ENCODE peak calls at places on chromosome 17, in five cellular contexts. O, N, U, P and Z are unnamed samples.

GRCh38 chr17:76736349-76737081 is 616 bp downstream of the SRSF2 start:
- DNase-seq in U (peak), N (peak), O (peak), P (no peak), Z (no peak)

GRCh38 chr17:8753976-8754440 is 4.3 kb downstream of the SPDYE4 start:
- DNase-seq in O (peak), P (no peak), U (peak), N (no peak), Z (peak)

GRCh38 chr17:30576326-30576861 is 99.2 kb downstream of the GOSR1 start:
- DNase-seq in N (no peak), O (no peak), P (no peak), U (no peak), Z (no peak)

GRCh38 chr17:78147315-78147998 is 1.3 kb downstream of the C17orf99 start:
- DNase-seq in P (peak), O (no peak), U (no peak), N (no peak), Z (no peak)

GRCh38 chr17:47700471-47701449 is 6.8 kb downstream of the TBKBP1 start:
- DNase-seq in P (no peak), N (no peak), O (no peak), U (no peak), Z (no peak)

GRCh38 chr17:18257747-18258355 is 687 bp downstream of the FLII start:
- DNase-seq in U (peak), P (no peak), O (peak), N (no peak), Z (no peak)

GRCh38 chr17:48322060-48322459 is 108.0 kb downstream of the SKAP1 start:
- DNase-seq in O (no peak), U (no peak), N (no peak), P (no peak), Z (no peak)

GRCh38 chr17:42249681-42250446 is 26.3 kb downstream of the STAT5B start:
- DNase-seq in U (no peak), N (no peak), P (peak), O (no peak), Z (no peak)

GRCh38 chr17:1787301-1787902 is 25.5 kb downstream of the SERPINF1 start:
- DNase-seq in U (no peak), P (no peak), N (no peak), O (peak), Z (peak)

GRCh38 chr17:48930435-48930873 is 14.2 kb downstream of the SNF8 start:
- DNase-seq in U (no peak), N (no peak), O (peak), P (no peak), Z (no peak)

GRCh38 chr17:59830007-59830630 is 62.6 kb downstream of the TUBD1 start:
- DNase-seq in O (no peak), P (no peak), U (no peak), N (no peak), Z (no peak)

GRCh38 chr17:82113941-82114340 is 15.9 kb upstream of the FASN start:
- DNase-seq in U (no peak), N (no peak), P (no peak), O (no peak), Z (no peak)

GRCh38 chr17:42846594-42847280 is 2.4 kb downstream of the AOC2 start:
- DNase-seq in P (no peak), U (no peak), N (no peak), O (peak), Z (no peak)

GRCh38 chr17:48068491-48068961 is 20.4 kb downstream of the NFE2L1 start:
- DNase-seq in U (peak), O (peak), P (no peak), N (peak), Z (no peak)

GRCh38 chr17:47423406-47424295 is 99.9 kb downstream of the EFCAB13 start:
- DNase-seq in P (no peak), O (no peak), N (peak), U (no peak), Z (no peak)

GRCh38 chr17:18203308-18203707 is 19.7 kb downstream of the ALKBH5 start:
- DNase-seq in P (no peak), O (peak), U (no peak), N (no peak), Z (no peak)

GRCh38 chr17:38705803-38706624 is 941 bp downstream of the MLLT6 start:
- DNase-seq in U (no peak), P (no peak), N (peak), O (peak), Z (no peak)

GRCh38 chr17:63022567-63022966 is 56.5 kb downstream of the TANC2 start:
- DNase-seq in N (no peak), O (no peak), U (no peak), P (no peak), Z (no peak)

GRCh38 chr17:8408371-8408770 is 10.7 kb upstream of the RNF222 start:
- DNase-seq in O (peak), P (no peak), N (no peak), U (no peak), Z (no peak)

GRCh38 chr17:75272848-75273184 is 1.8 kb upstream of the MIF4GD start:
- DNase-seq in N (no peak), U (peak), P (no peak), O (no peak), Z (no peak)

GRCh38 chr17:65742433-65743312 is 181.2 kb upstream of the AXIN2 start:
- DNase-seq in U (no peak), O (peak), N (no peak), P (no peak), Z (no peak)

GRCh38 chr17:19313746-19314651 is 48.5 kb downstream of the B9D1 start:
- DNase-seq in O (no peak), N (no peak), P (no peak), U (no peak), Z (no peak)

GRCh38 chr17:31385428-31386285 is 5.8 kb upstream of the RAB11FIP4 start:
- DNase-seq in O (no peak), N (peak), P (no peak), U (no peak), Z (no peak)

GRCh38 chr17:76240461-76241204 is at the start of gene RNF157:
- DNase-seq in O (peak), N (peak), P (no peak), U (peak), Z (no peak)

GRCh38 chr17:31321481-31321880 is at the start of gene EVI2A:
- DNase-seq in N (no peak), U (no peak), O (no peak), P (peak), Z (no peak)

GRCh38 chr17:21302711-21303425 is 18.4 kb downstream of the MAP2K3 start:
- DNase-seq in P (no peak), U (no peak), N (no peak), O (no peak), Z (no peak)

GRCh38 chr17:58278661-58279015 is 2.1 kb downstream of the MPO start:
- DNase-seq in O (no peak), P (no peak), U (peak), N (no peak), Z (no peak)

DNA sequence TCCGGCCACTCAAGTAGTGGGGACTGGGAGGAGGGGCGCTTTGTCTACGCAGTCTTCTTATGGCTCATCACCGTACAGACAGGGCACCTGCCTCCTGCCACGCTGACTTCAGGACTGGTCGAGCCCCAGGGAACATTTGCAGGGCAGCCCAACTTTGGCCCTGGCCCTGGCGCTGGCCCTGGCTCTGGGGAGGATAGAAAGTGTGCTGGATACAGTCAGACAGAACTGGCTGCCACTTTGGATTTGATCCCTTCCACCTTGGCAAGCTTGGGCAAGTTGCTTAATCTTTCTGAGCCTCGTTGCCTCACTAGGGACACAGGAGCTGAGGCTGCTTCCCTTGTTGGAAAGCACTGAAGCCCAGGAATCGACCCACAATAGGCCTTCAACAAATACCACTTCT is 13.6 kb downstream of the LGALS9 start:
- DNase-seq in N (no peak), U (no peak), P (no peak), O (no peak), Z (no peak)
- TF ChIP-seq SIN3A in N (no peak), U (no peak), P (no peak), O (no peak), Z (no peak)

GRCh38 chr17:50219345-50219744 is 17.9 kb upstream of the COL1A1 start:
- DNase-seq in O (peak), N (no peak), U (no peak), P (no peak), Z (no peak)
- H3K4me3 ChIP-seq in O (no peak), N (no peak), U (no peak), P (no peak), Z (no peak)

DNA sequence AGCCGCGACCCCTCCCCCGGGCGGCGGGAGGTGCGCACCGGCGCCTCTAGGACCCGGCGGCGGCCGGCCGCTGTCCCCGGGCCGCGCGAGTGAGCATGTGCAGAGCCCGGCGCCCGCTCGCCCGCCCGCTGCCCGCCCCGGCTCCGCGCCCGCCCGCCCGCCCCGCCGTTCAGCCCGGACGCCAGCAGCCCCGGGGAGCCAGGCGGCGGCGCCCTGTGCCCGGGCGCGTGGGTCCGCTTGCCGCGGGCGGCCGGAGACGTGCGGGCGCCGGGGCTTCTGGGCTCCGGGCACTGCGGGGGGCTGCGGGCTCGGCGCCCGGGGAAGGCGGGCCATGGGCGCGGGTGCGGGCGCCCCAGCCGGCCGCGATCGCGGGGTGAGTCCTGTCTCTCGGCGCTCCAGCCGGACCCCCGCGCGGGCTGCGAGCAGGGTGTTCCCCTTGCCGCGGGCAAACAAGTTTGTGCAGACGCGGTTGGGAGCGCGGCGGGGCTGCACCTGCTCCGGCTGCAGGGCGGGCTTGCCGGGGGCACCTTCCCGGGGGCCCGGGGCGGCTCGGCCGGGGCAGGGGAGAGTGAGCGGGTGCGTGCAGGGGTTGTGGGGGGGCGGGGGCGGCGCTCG is at the start of gene WSCD1:
- DNase-seq in N (peak), P (no peak), U (no peak), O (no peak), Z (no peak)
- TF ChIP-seq SIN3A in N (no peak), P (no peak), U (no peak), O (no peak), Z (no peak)

DNA sequence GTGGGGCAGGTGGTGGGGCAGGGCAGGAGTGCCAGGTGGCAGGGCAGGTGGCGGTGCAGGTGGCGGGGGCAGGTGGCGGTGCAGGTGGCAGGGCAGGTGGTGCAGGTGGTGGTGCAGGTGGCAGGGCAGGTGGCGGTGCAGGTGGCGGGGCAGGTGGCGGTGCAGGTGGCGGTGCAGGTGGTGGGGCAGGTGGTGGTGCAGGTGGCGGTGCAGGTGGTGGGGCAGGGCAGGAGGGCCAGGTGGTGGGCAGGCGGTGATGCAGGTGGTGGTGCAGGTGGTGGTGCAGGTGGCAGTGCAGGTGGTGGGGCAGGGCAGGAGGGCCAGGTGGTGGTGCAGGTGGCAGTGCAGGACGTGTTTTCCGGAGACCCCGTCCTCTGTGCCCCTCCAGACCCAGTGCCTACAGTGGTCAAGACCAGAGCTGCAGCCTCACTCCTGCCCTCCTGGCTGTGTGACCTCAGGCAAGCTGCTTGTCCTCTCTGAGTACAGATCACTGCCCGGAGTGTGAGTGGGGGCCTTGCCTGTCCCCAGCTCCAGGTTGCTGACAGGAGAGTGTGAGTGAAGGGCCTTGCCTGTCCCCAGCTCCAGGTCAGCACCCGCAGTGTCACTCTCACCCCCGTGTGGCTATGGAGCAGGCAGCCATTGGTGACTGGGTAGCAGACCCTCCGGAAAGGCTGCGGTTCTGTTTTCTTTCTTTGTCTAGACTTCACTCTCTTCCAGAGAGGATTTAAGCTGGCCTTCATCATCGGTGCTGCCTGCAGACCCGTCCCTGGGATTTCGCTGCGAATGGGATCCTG is 16.1 kb upstream of the NPTX1 start:
- DNase-seq in U (no peak), O (no peak), P (no peak), N (no peak), Z (no peak)
- H3K4me3 ChIP-seq in U (no peak), O (no peak), P (no peak), N (no peak), Z (no peak)

DNA sequence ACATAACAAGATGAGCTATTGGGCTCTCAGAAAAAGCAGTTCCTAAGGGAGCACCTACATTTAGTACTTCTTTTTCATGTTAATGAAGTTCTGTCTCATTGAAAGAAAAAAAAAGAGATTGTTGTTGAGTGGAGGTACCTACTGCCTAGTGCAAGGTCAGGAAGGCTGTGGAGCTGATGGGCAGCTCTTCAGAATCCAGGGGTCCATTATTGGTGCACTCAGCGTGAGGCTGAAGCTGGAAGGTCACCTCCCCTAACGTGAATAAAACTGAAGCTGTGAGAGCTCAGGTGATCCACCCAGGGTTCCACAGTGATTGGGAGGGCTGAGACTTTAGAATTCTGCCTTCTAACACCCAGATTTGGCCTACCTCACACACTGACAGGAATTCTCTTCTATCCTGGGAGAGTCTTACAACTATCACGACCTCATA is 153.9 kb upstream of the TBX2 start:
- DNase-seq in P (no peak), O (no peak), U (no peak), N (no peak), Z (no peak)
- TF ChIP-seq SIN3A in P (no peak), O (no peak), U (no peak), N (no peak), Z (no peak)

DNA sequence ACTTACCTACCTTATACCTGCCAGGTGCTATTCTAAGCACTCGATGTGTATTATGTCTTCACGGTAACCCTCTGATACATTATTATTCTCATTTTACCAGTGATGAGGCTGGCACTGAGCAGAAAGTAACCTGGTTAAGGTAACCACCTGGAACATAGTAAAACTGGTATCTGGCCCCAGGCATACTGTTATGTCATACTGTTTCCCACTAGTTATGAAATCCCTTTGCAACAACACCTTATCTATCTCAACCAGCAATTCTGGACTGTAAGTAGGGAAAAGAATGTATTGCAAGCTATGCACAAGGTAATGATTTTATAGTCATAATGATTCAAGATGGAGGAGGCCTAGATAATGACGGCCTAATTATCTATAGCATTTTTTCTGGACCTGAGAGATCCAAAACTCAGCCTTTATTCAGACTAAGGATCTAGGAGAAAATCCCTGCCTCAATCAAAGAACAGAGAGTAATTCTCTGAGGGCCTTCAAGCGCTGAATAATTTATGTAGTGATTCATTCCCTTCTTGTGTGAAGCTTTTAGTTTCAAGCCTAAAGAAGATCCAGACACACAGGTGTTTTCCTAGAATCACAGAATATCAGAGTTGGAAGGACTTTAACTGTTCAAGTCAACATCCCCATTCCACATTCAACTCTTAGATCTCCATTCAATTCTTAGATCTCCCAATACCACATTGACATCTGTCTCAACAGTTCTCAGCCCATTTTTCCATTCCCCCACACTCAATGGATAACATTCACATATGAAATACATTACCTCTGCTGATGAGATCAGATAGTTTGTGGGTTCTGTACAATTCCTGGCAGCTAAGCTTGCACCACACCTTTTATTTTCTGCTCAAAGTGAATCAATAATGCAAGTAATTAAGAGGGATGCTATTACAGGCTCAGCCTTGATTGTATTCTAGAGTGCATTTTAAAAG is 14.9 kb upstream of the MMD start:
- DNase-seq in U (no peak), N (no peak), O (no peak), P (no peak), Z (no peak)
- H3K4me3 ChIP-seq in U (no peak), N (no peak), O (no peak), P (peak), Z (no peak)

GRCh38 chr17:33241390-33241789 is 51.7 kb downstream of the ASIC2 start:
- DNase-seq in N (no peak), U (no peak), O (no peak), P (no peak), Z (no peak)
- TF ChIP-seq SIN3A in N (no peak), U (no peak), O (no peak), P (no peak), Z (no peak)

GRCh38 chr17:40124279-40125141 is 2.7 kb downstream of the MSL1 start:
- DNase-seq in N (no peak), P (no peak), U (no peak), O (no peak), Z (no peak)

GRCh38 chr17:40130352-40131042 is 8.7 kb downstream of the MSL1 start:
- DNase-seq in U (no peak), O (no peak), N (no peak), P (no peak), Z (no peak)

GRCh38 chr17:40123811-40124114 is 2.0 kb downstream of the MSL1 start:
- DNase-seq in O (no peak), P (no peak), N (no peak), U (no peak), Z (no peak)

GRCh38 chr17:40134184-40134583 is 6.2 kb upstream of the CASC3 start:
- DNase-seq in P (no peak), O (no peak), U (no peak), N (no peak), Z (no peak)

DNA sequence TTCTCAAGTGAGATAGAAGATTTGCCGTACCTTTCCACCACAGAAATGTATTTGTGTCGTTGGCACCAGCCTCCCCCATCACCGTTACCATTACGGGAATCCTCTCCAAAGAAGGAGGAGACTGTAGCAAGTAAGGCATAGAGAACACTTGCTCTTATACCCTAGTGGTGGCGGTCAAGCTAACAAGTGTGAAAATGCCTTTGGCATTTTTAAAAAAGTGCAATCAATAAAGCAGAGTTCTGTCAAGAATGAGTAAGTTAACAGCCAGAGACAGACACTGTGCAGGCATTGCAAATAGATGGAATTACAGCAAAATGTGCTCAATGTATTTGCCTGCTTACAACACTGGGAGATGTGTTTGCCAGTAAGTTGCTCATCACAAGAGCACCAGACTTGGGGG is 7.7 kb downstream of the MSL1 start:
- DNase-seq in P (no peak), O (no peak), N (no peak), U (no peak), Z (no peak)
- H3K4me3 ChIP-seq in P (no peak), O (no peak), N (no peak), U (no peak), Z (no peak)

GRCh38 chr17:45273551-45273957 is 11.7 kb upstream of the SPATA32 start:
- DNase-seq in P (no peak), O (no peak), N (no peak), U (no peak), Z (no peak)
- TF ChIP-seq SIN3A in P (no peak), O (no peak), N (no peak), U (no peak), Z (no peak)